ENCODE peak calls at places on chromosomes 1 and 21, in nine cellular contexts. S, Y, Q, D, V, F, W, L and X are unnamed samples.

GRCh38 chr1:25675729-25676476 is 59.3 kb downstream of the MAN1C1 start:
- DNase-seq in S (peak; percentile 40), Y (no peak), Q (no peak), D (no peak), V (no peak), F (no peak), W (peak; percentile 57), L (no peak), X (no peak)

GRCh38 chr1:154534263-154534844 is 24.1 kb downstream of the UBE2Q1 start:
- DNase-seq in S (peak; percentile 65), Y (peak; percentile 62), Q (no peak), D (no peak), V (peak; percentile 71), F (peak; percentile 59), W (peak; percentile 54), L (no peak), X (peak; percentile 32)

GRCh38 chr1:100921110-100921706 is 25.3 kb downstream of the SLC30A7 start:
- DNase-seq in S (no peak), Y (peak; percentile 60), Q (no peak), D (no peak), V (peak; percentile 44), F (peak; percentile 35), W (no peak), L (no peak), X (peak; percentile 18)

GRCh38 chr1:16300436-16300835 is 51.8 kb downstream of the FBXO42 start:
- DNase-seq in S (no peak), Y (no peak), Q (no peak), D (no peak), V (no peak), F (no peak), W (no peak), L (no peak), X (peak; percentile 60)

GRCh38 chr21:42695324-42696025 is 42.1 kb downstream of the PDE9A start:
- DNase-seq in S (no peak), Y (no peak), Q (peak; percentile 71), D (no peak), V (no peak), F (no peak), W (no peak), L (no peak), X (no peak)

GRCh38 chr21:39575778-39576177 is 37.0 kb upstream of the B3GALT5 start:
- DNase-seq in S (no peak), Y (no peak), Q (no peak), D (no peak), V (no peak), F (no peak), W (no peak), L (no peak), X (no peak)

GRCh38 chr1:237205400-237206064 is 163.5 kb downstream of the RYR2 start:
- DNase-seq in S (no peak), Y (no peak), Q (peak; percentile 70), D (no peak), V (no peak), F (no peak), W (no peak), L (peak; percentile 26), X (no peak)

GRCh38 chr21:43865471-43866181 is 603 bp downstream of the AGPAT3 start:
- DNase-seq in S (peak; percentile 69), Y (peak; percentile 65), Q (peak; percentile 73), D (no peak), V (peak; percentile 83), F (no peak), W (peak; percentile 76), L (peak; percentile 49), X (no peak)

GRCh38 chr1:10341062-10341600 is 57.7 kb upstream of the PGD start:
- DNase-seq in S (no peak), Y (no peak), Q (no peak), D (no peak), V (no peak), F (no peak), W (peak; percentile 39), L (no peak), X (no peak)

GRCh38 chr1:205229916-205230700 is 2.4 kb downstream of the TMCC2 start:
- DNase-seq in S (peak; percentile 24), Y (peak; percentile 74), Q (no peak), D (no peak), V (no peak), F (no peak), W (no peak), L (no peak), X (no peak)

GRCh38 chr1:91791691-91792392 is 94.1 kb downstream of the TGFBR3 start:
- DNase-seq in S (no peak), Y (no peak), Q (no peak), D (no peak), V (no peak), F (no peak), W (no peak), L (no peak), X (no peak)

GRCh38 chr1:248793592-248793991 is 32.1 kb downstream of the SH3BP5L start:
- DNase-seq in S (no peak), Y (no peak), Q (no peak), D (no peak), V (no peak), F (no peak), W (no peak), L (no peak), X (no peak)

GRCh38 chr1:116125761-116126160 is 14.6 kb downstream of the MAB21L3 start:
- DNase-seq in S (no peak), Y (no peak), Q (no peak), D (peak; percentile 57), V (peak; percentile 58), F (no peak), W (peak; percentile 69), L (no peak), X (no peak)

GRCh38 chr1:116224111-116224510 is 112.9 kb downstream of the MAB21L3 start:
- DNase-seq in S (no peak), Y (no peak), Q (no peak), D (no peak), V (no peak), F (no peak), W (no peak), L (no peak), X (no peak)

GRCh38 chr1:9872430-9873165 is 37.5 kb downstream of the CTNNBIP1 start:
- DNase-seq in S (no peak), Y (no peak), Q (no peak), D (no peak), V (no peak), F (no peak), W (no peak), L (no peak), X (no peak)

GRCh38 chr21:27047331-27048314 is 80.7 kb upstream of the ADAMTS5 start:
- DNase-seq in S (no peak), Y (no peak), Q (no peak), D (no peak), V (no peak), F (no peak), W (no peak), L (no peak), X (no peak)

GRCh38 chr1:202627841-202628565 is 82.3 kb downstream of the SYT2 start:
- DNase-seq in S (no peak), Y (no peak), Q (no peak), D (no peak), V (no peak), F (no peak), W (no peak), L (no peak), X (no peak)
- H3K9me3 ChIP-seq in S (no peaks in the 10 kb centered on the region), Y (no peaks in the 10 kb centered on the region), Q (no peaks in the 10 kb centered on the region), D (no peaks in the 10 kb centered on the region), V (no peaks in the 10 kb centered on the region), F (no peaks in the 10 kb centered on the region), W (no peaks in the 10 kb centered on the region), L (no peaks in the 10 kb centered on the region), X (no peaks in the 10 kb centered on the region)

DNA sequence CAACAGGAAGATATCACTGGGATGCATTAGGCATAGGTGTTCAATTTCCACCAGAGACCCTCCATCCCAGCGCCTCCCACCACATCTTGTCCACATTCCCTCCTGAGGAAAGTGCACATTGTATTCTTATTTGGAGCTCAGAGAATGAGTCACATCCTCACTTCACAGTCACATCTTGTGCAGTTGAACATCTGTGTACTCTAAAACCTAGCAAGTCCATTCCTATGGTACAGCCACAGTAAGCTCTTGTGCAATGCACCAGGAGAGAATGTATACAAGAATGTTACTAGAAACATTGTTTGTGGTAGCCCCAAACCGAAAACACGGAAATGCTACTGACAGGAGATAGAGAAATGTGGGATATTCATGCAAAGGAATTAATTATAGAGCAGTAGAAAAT is 1.6 kb upstream of the KDF1 start:
- DNase-seq in S (no peak), Y (no peak), Q (no peak), D (no peak), V (no peak), F (peak; percentile 82), W (no peak), L (no peak), X (no peak)
- TF ChIP-seq POLR2AphosphoS5 in S (peak; percentile 26), Y (no peak), Q (no peak), D (no peak), V (no peak), F (no peak), W (no peak), L (no peak), X (no peak)

GRCh38 chr21:45048968-45049367 is 25.4 kb upstream of the ADARB1 start:
- DNase-seq in S (no peak), Y (no peak), Q (no peak), D (no peak), V (no peak), F (no peak), W (no peak), L (peak; percentile 10), X (no peak)

GRCh38 chr21:45051580-45052434 is 22.6 kb upstream of the ADARB1 start:
- DNase-seq in S (no peak), Y (no peak), Q (no peak), D (no peak), V (no peak), F (no peak), W (no peak), L (peak; percentile 15), X (no peak)

GRCh38 chr21:45050361-45050785 is 24.0 kb upstream of the ADARB1 start:
- DNase-seq in S (no peak), Y (no peak), Q (no peak), D (no peak), V (no peak), F (no peak), W (no peak), L (peak; percentile 36), X (no peak)

GRCh38 chr21:45049725-45050359 is 24.5 kb upstream of the ADARB1 start:
- DNase-seq in S (no peak), Y (no peak), Q (no peak), D (no peak), V (no peak), F (no peak), W (no peak), L (peak; percentile 15), X (no peak)

GRCh38 chr21:45050786-45051489 is 23.4 kb upstream of the ADARB1 start:
- DNase-seq in S (no peak), Y (no peak), Q (no peak), D (no peak), V (no peak), F (no peak), W (no peak), L (peak; percentile 20), X (no peak)
- H3K27ac ChIP-seq in S (peak overlapping the region; percentile 77), Y (no peak overlapping the region), Q (peak overlapping the region; percentile 63), D (peak overlapping the region; percentile 95), V (no peak overlapping the region), F (no peak overlapping the region), W (peak overlapping the region; percentile 19), L (peak overlapping the region; percentile 81), X (no peak overlapping the region)

DNA sequence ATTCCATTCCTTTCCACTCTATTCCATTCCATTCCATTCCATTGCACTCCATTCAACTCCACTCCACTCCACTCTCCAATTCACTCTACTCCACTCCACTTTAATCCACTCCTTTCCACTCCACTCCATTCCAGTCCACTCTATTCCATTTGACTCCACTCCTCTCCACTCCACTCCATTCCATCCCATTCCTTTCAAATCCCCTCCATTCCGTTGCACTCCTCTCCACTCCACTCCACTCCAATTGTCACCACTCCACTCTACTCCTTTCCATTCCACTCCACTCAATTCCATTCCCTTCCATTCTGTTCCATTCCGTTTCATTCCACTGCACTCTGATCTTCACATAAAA is 2563.7 kb upstream of the TPTE start:
- DNase-seq in S (no peak), Y (no peak), Q (no peak), D (no peak), V (no peak), F (no peak), W (no peak), L (no peak), X (no peak)
- H3K9me3 ChIP-seq in S (no peaks in the 10 kb centered on the region), Y (peaks cover 6% of the 10 kb centered on the region), Q (peaks cover 28% of the 10 kb centered on the region), D (no peaks in the 10 kb centered on the region), V (peaks cover 18% of the 10 kb centered on the region), F (peaks cover 39% of the 10 kb centered on the region), W (peaks cover 67% of the 10 kb centered on the region), L (peaks cover 63% of the 10 kb centered on the region), X (no peaks in the 10 kb centered on the region)